ENCODE peak calls at places on chromosomes 7 and 10, in four cellular contexts. One of them, this sample, is unnamed.

GRCh38 chr7:30474893-30475292 is 3.7 kb downstream of the NOD1 start:
- DNase-seq in heart right ventricle: no peak
- DNase-seq in mammary epithelial cell: no peak
- DNase-seq in WERI-Rb-1: no peak
- DNase-seq in this sample: no peak

GRCh38 chr10:129500617-129501339 is 33.7 kb downstream of the MGMT start:
- DNase-seq in heart right ventricle: no peak
- DNase-seq in mammary epithelial cell: no peak
- DNase-seq in WERI-Rb-1: no peak
- DNase-seq in this sample: no peak

GRCh38 chr7:15685358-15686181 is 913 bp downstream of the MEOX2 start:
- DNase-seq in heart right ventricle: peak
- DNase-seq in mammary epithelial cell: peak
- DNase-seq in WERI-Rb-1: peak
- DNase-seq in this sample: no peak

GRCh38 chr10:92790449-92790848 is 57.9 kb upstream of the EXOC6 start:
- DNase-seq in heart right ventricle: no peak
- DNase-seq in mammary epithelial cell: no peak
- DNase-seq in WERI-Rb-1: no peak
- DNase-seq in this sample: no peak

GRCh38 chr10:114642729-114643128 is 15.3 kb downstream of the ABLIM1 start:
- DNase-seq in heart right ventricle: no peak
- DNase-seq in mammary epithelial cell: no peak
- DNase-seq in WERI-Rb-1: no peak
- DNase-seq in this sample: no peak

GRCh38 chr7:96310106-96310505 is 11.8 kb downstream of the SLC25A13 start:
- DNase-seq in heart right ventricle: no peak
- DNase-seq in mammary epithelial cell: no peak
- DNase-seq in WERI-Rb-1: no peak
- DNase-seq in this sample: no peak

GRCh38 chr10:125578658-125579315 is 104.2 kb downstream of the TEX36 start:
- DNase-seq in heart right ventricle: no peak
- DNase-seq in mammary epithelial cell: no peak
- DNase-seq in WERI-Rb-1: no peak
- DNase-seq in this sample: no peak

GRCh38 chr7:96826089-96826488 is 116.4 kb upstream of the SEM1 start:
- DNase-seq in heart right ventricle: no peak
- DNase-seq in mammary epithelial cell: no peak
- DNase-seq in WERI-Rb-1: no peak
- DNase-seq in this sample: no peak

GRCh38 chr10:32501906-32502305 is 56.0 kb downstream of the CCDC7 start:
- DNase-seq in heart right ventricle: no peak
- DNase-seq in mammary epithelial cell: no peak
- DNase-seq in WERI-Rb-1: no peak
- DNase-seq in this sample: no peak

GRCh38 chr10:64846706-64847105 is 1325.5 kb downstream of the REEP3 start:
- DNase-seq in heart right ventricle: no peak
- DNase-seq in mammary epithelial cell: no peak
- DNase-seq in WERI-Rb-1: no peak
- DNase-seq in this sample: no peak

GRCh38 chr7:100547872-100548271 is 8.9 kb downstream of the AGFG2 start:
- DNase-seq in heart right ventricle: peak
- DNase-seq in mammary epithelial cell: no peak
- DNase-seq in WERI-Rb-1: no peak
- DNase-seq in this sample: no peak

GRCh38 chr7:97117035-97117371 is 495 bp upstream of the SDHAF3 start:
- DNase-seq in heart right ventricle: no peak
- DNase-seq in mammary epithelial cell: no peak
- DNase-seq in WERI-Rb-1: peak
- DNase-seq in this sample: no peak

GRCh38 chr7:91683823-91684222 is 196.7 kb downstream of the MTERF1 start:
- DNase-seq in heart right ventricle: peak
- DNase-seq in mammary epithelial cell: peak
- DNase-seq in WERI-Rb-1: no peak
- DNase-seq in this sample: no peak

GRCh38 chr10:33653584-33654367 is 319.3 kb upstream of the NRP1 start:
- DNase-seq in heart right ventricle: no peak
- DNase-seq in mammary epithelial cell: peak
- DNase-seq in WERI-Rb-1: no peak
- DNase-seq in this sample: no peak

GRCh38 chr10:7410800-7411670 is at the start of gene SFMBT2:
- DNase-seq in heart right ventricle: peak
- DNase-seq in mammary epithelial cell: peak
- DNase-seq in WERI-Rb-1: no peak
- DNase-seq in this sample: peak

GRCh38 chr7:99143853-99144672 is at the start of gene SMURF1:
- DNase-seq in heart right ventricle: peak
- DNase-seq in mammary epithelial cell: peak
- DNase-seq in WERI-Rb-1: peak
- DNase-seq in this sample: peak

GRCh38 chr7:28793383-28793782 is 164.7 kb downstream of the TRIL start:
- DNase-seq in heart right ventricle: no peak
- DNase-seq in mammary epithelial cell: no peak
- DNase-seq in WERI-Rb-1: no peak
- DNase-seq in this sample: no peak

GRCh38 chr10:85594239-85594638 is 772.4 kb downstream of the GRID1 start:
- DNase-seq in heart right ventricle: no peak
- DNase-seq in mammary epithelial cell: no peak
- DNase-seq in WERI-Rb-1: no peak
- DNase-seq in this sample: no peak

GRCh38 chr10:12420530-12421117 is 71.3 kb downstream of the CAMK1D start:
- DNase-seq in heart right ventricle: no peak
- DNase-seq in mammary epithelial cell: no peak
- DNase-seq in WERI-Rb-1: no peak
- DNase-seq in this sample: no peak

GRCh38 chr7:22561356-22561755 is 61.4 kb upstream of the STEAP1B start:
- DNase-seq in heart right ventricle: peak
- DNase-seq in mammary epithelial cell: peak
- DNase-seq in WERI-Rb-1: no peak
- DNase-seq in this sample: no peak

GRCh38 chr7:108146070-108146842 is 16.1 kb upstream of the LAMB4 start:
- DNase-seq in heart right ventricle: peak
- DNase-seq in mammary epithelial cell: peak
- DNase-seq in WERI-Rb-1: peak
- DNase-seq in this sample: peak

GRCh38 chr7:106450716-106451115 is 165.9 kb upstream of the NAMPT start:
- DNase-seq in heart right ventricle: no peak
- DNase-seq in mammary epithelial cell: peak
- DNase-seq in WERI-Rb-1: no peak
- DNase-seq in this sample: no peak

GRCh38 chr7:44517175-44517574 is 24.0 kb downstream of the NPC1L1 start:
- DNase-seq in heart right ventricle: no peak
- DNase-seq in mammary epithelial cell: no peak
- DNase-seq in WERI-Rb-1: no peak
- DNase-seq in this sample: no peak

GRCh38 chr10:84845628-84846261 is 517.4 kb downstream of the CCSER2 start:
- DNase-seq in heart right ventricle: no peak
- DNase-seq in mammary epithelial cell: no peak
- DNase-seq in WERI-Rb-1: peak
- DNase-seq in this sample: no peak

GRCh38 chr10:24340429-24340828 is 131.5 kb downstream of the KIAA1217 start:
- DNase-seq in heart right ventricle: no peak
- DNase-seq in mammary epithelial cell: no peak
- DNase-seq in WERI-Rb-1: no peak
- DNase-seq in this sample: no peak

GRCh38 chr7:77425151-77426051 is 9.3 kb upstream of the GSAP start:
- DNase-seq in heart right ventricle: no peak
- DNase-seq in mammary epithelial cell: peak
- DNase-seq in WERI-Rb-1: no peak
- DNase-seq in this sample: no peak

GRCh38 chr7:77427996-77428603 is 12.0 kb upstream of the GSAP start:
- DNase-seq in heart right ventricle: peak
- DNase-seq in mammary epithelial cell: peak
- DNase-seq in WERI-Rb-1: no peak
- DNase-seq in this sample: no peak

GRCh38 chr7:77428777-77429231 is 12.7 kb upstream of the GSAP start:
- DNase-seq in heart right ventricle: no peak
- DNase-seq in mammary epithelial cell: no peak
- DNase-seq in WERI-Rb-1: no peak
- DNase-seq in this sample: no peak

GRCh38 chr7:77426521-77427051 is 10.4 kb upstream of the GSAP start:
- DNase-seq in heart right ventricle: no peak
- DNase-seq in mammary epithelial cell: no peak
- DNase-seq in WERI-Rb-1: no peak
- DNase-seq in this sample: no peak

GRCh38 chr7:77426052-77426404 is 9.9 kb upstream of the GSAP start:
- DNase-seq in heart right ventricle: no peak
- DNase-seq in mammary epithelial cell: no peak
- DNase-seq in WERI-Rb-1: no peak
- DNase-seq in this sample: no peak
- H3K27ac ChIP-seq in heart right ventricle: peak
- H3K27ac ChIP-seq in mammary epithelial cell: peak
- H3K27ac ChIP-seq in WERI-Rb-1: no peak
- H3K27ac ChIP-seq in this sample: no peak

DNA sequence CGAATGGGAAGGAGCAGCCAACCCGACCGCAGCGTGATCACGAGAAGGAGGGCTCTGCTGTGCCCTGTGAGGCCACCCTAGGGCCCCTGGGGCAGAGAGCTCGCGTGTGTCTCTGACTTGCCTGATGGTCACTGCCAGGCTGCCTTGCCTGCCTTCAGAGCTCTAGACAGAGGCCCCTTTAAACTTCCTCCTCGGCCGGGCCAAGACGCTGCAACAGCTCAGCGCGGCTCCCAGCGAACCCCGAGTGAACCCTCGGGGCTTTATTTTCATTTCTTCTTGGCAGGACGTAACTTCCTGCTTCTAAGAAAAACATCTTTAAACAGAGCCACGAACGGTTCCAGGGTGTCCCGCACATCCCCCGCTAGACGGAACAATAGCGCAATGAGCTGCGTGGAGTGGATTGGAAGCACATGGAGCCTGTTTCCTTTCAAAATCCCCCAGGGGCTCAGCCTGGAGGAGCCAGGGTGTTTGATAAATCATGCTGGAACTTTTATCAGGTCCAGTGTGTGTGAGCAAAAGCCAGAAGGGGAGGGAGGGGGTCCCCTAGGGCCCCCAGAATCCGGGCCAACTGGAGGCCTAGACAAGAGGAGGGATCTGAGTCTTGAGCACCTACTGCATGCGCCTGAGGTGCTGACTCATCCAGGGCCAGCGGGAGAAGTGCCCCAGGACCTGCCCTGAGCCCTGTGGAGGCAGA is 134.1 kb upstream of the GDF10 start:
- DNase-seq in heart right ventricle: peak
- DNase-seq in mammary epithelial cell: no peak
- DNase-seq in WERI-Rb-1: no peak
- DNase-seq in this sample: no peak
- H3K27ac ChIP-seq in heart right ventricle: peak
- H3K27ac ChIP-seq in mammary epithelial cell: no peak
- H3K27ac ChIP-seq in WERI-Rb-1: no peak
- H3K27ac ChIP-seq in this sample: peak

DNA sequence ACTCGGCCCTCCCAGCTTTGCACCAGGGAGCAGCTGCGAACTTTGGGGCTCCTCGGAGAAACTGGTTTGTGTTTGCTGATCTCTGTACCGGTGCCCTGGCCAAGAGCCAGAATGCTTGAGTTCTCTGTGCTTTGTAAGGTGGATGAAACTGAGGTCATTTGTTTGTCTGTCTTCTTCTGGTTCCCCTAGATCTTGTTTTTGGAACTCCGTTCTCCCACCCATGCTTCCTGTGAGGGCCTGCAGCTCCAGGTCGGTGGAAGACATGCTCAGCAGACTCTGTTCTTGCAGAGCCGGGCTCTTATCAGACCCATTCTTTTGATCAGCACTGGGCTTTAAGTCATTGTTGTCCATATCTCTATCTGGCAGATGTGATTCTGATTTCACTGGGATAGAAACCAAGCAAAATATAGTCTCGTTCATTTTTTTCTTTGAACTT is 31.4 kb downstream of the JCAD start:
- DNase-seq in heart right ventricle: peak
- DNase-seq in mammary epithelial cell: no peak
- DNase-seq in WERI-Rb-1: no peak
- DNase-seq in this sample: no peak
- H3K27ac ChIP-seq in heart right ventricle: peak
- H3K27ac ChIP-seq in mammary epithelial cell: no peak
- H3K27ac ChIP-seq in WERI-Rb-1: no peak
- H3K27ac ChIP-seq in this sample: no peak

GRCh38 chr7:87218941-87219544 is 489 bp downstream of the TMEM243 start:
- DNase-seq in heart right ventricle: peak
- DNase-seq in mammary epithelial cell: peak
- DNase-seq in WERI-Rb-1: no peak
- DNase-seq in this sample: peak
- H3K27ac ChIP-seq in heart right ventricle: peak
- H3K27ac ChIP-seq in mammary epithelial cell: peak
- H3K27ac ChIP-seq in WERI-Rb-1: peak
- H3K27ac ChIP-seq in this sample: peak

GRCh38 chr7:130850960-130851359 is 117.0 kb upstream of the KLF14 start:
- DNase-seq in heart right ventricle: no peak
- DNase-seq in mammary epithelial cell: no peak
- DNase-seq in WERI-Rb-1: no peak
- DNase-seq in this sample: no peak
- H3K27ac ChIP-seq in heart right ventricle: no peak
- H3K27ac ChIP-seq in mammary epithelial cell: peak
- H3K27ac ChIP-seq in WERI-Rb-1: no peak
- H3K27ac ChIP-seq in this sample: no peak

GRCh38 chr7:112162161-112163020 is 43.8 kb downstream of the DOCK4 start:
- DNase-seq in heart right ventricle: peak
- DNase-seq in mammary epithelial cell: no peak
- DNase-seq in WERI-Rb-1: no peak
- DNase-seq in this sample: peak
- H3K27ac ChIP-seq in heart right ventricle: peak
- H3K27ac ChIP-seq in mammary epithelial cell: no peak
- H3K27ac ChIP-seq in WERI-Rb-1: no peak
- H3K27ac ChIP-seq in this sample: peak

GRCh38 chr10:75297021-75297599 is 61.4 kb upstream of the COMTD1 start:
- DNase-seq in heart right ventricle: no peak
- DNase-seq in mammary epithelial cell: peak
- DNase-seq in WERI-Rb-1: no peak
- DNase-seq in this sample: no peak
- H3K27ac ChIP-seq in heart right ventricle: no peak
- H3K27ac ChIP-seq in mammary epithelial cell: no peak
- H3K27ac ChIP-seq in WERI-Rb-1: peak
- H3K27ac ChIP-seq in this sample: no peak

GRCh38 chr10:97534746-97535367 is 36.1 kb downstream of the UBTD1 start:
- DNase-seq in heart right ventricle: no peak
- DNase-seq in mammary epithelial cell: no peak
- DNase-seq in WERI-Rb-1: peak
- DNase-seq in this sample: peak
- H3K27ac ChIP-seq in heart right ventricle: no peak
- H3K27ac ChIP-seq in mammary epithelial cell: no peak
- H3K27ac ChIP-seq in WERI-Rb-1: no peak
- H3K27ac ChIP-seq in this sample: no peak

GRCh38 chr7:120550494-120551048 is 277.6 kb downstream of the KCND2 start:
- DNase-seq in heart right ventricle: no peak
- DNase-seq in mammary epithelial cell: peak
- DNase-seq in WERI-Rb-1: no peak
- DNase-seq in this sample: no peak

GRCh38 chr7:120553497-120553896 is 280.5 kb downstream of the KCND2 start:
- DNase-seq in heart right ventricle: no peak
- DNase-seq in mammary epithelial cell: no peak
- DNase-seq in WERI-Rb-1: no peak
- DNase-seq in this sample: no peak

GRCh38 chr7:120547605-120548004 is 274.6 kb downstream of the KCND2 start:
- DNase-seq in heart right ventricle: no peak
- DNase-seq in mammary epithelial cell: no peak
- DNase-seq in WERI-Rb-1: no peak
- DNase-seq in this sample: no peak
- H3K27ac ChIP-seq in heart right ventricle: no peak
- H3K27ac ChIP-seq in mammary epithelial cell: no peak
- H3K27ac ChIP-seq in WERI-Rb-1: no peak
- H3K27ac ChIP-seq in this sample: no peak